ENCODE peak calls at places on chromosomes 4 and X, in four cellular contexts. F, L, N and R are unnamed samples.

GRCh38 chr4:65798498-65799127 is 128.3 kb upstream of the EPHA5 start:
- DNase-seq in L (no peak), F (no peak), N (no peak), R (no peak)

GRCh38 chr4:127357765-127358164 is 275.0 kb upstream of the INTU start:
- DNase-seq in N (no peak), L (no peak), F (no peak), R (no peak)

GRCh38 chr4:180655886-180656285 is 1587.3 kb upstream of the TENM3 start:
- DNase-seq in N (no peak), L (no peak), F (no peak), R (no peak)

GRCh38 chr4:178198691-178199090 is 756.5 kb upstream of the AGA start:
- DNase-seq in F (no peak), L (no peak), N (no peak), R (no peak)

GRCh38 chrX:102535958-102536357 is 19.4 kb upstream of the TMSB15A start:
- DNase-seq in F (no peak), L (no peak), N (no peak), R (no peak)

GRCh38 chr4:55008166-55009056 is 117.0 kb downstream of the KDR start:
- DNase-seq in L (no peak), F (no peak), N (no peak), R (no peak)

GRCh38 chr4:26081795-26082498 is 167.9 kb downstream of the SMIM20 start:
- DNase-seq in L (no peak), F (no peak), N (no peak), R (no peak)

GRCh38 chr4:55397521-55398321 is 2.0 kb downstream of the TMEM165 start:
- DNase-seq in F (no peak), N (no peak), L (no peak), R (no peak)

GRCh38 chr4:74230902-74231499 is 73.1 kb downstream of the MTHFD2L start:
- DNase-seq in L (no peak), N (no peak), F (no peak), R (no peak)

GRCh38 chr4:173932701-173933100 is 350.8 kb downstream of the FBXO8 start:
- DNase-seq in F (no peak), L (no peak), N (no peak), R (no peak)

GRCh38 chr4:90220453-90220852 is 93.3 kb downstream of the CCSER1 start:
- DNase-seq in L (no peak), F (no peak), N (no peak), R (no peak)